ENCODE peak calls at places on chromosomes 7 and 10, in six cellular contexts. R is Ammon's horn, P is HEK293T, L is RWPE1, T is H4, U is cardiac fibroblast. O is an unnamed sample.

GRCh38 chr7:140661124-140661523 is 11.6 kb upstream of the ADCK2 start:
- DNase-seq in L (no peak), P (no peak), U (peak; percentile 32), R (no peak), T (no peak), O (no peak)

GRCh38 chr10:50592961-50593418 is 30.8 kb downstream of the SGMS1 start:
- DNase-seq in U (no peak), R (no peak), P (no peak), L (no peak), T (no peak), O (no peak)

GRCh38 chr7:79455173-79455790 is 1.8 kb upstream of the MAGI2 start:
- DNase-seq in T (no peak), L (no peak), R (peak; percentile 36), U (no peak), P (no peak), O (no peak)

GRCh38 chr7:114026486-114027089 is 107.8 kb upstream of the PPP1R3A start:
- DNase-seq in U (peak; percentile 65), T (peak; percentile 56), P (peak; percentile 33), R (peak; percentile 70), L (peak; percentile 40), O (peak; percentile 22)

GRCh38 chr7:107958764-107959526 is 44.0 kb downstream of the LAMB1 start:
- DNase-seq in L (peak; percentile 44), P (no peak), T (peak; percentile 67), U (peak; percentile 87), R (peak; percentile 54), O (no peak)

GRCh38 chr7:83976302-83976701 is 218.3 kb downstream of the SEMA3A start:
- DNase-seq in P (peak; percentile 11), T (peak; percentile 43), L (peak; percentile 28), R (peak; percentile 37), U (peak; percentile 51), O (peak; percentile 21)

GRCh38 chr10:125008689-125009579 is 67.0 kb downstream of the ZRANB1 start:
- DNase-seq in P (no peak), R (no peak), U (no peak), L (peak; percentile 26), T (no peak), O (no peak)

GRCh38 chr7:151832656-151833055 is 44.3 kb downstream of the PRKAG2 start:
- DNase-seq in R (no peak), L (no peak), T (no peak), P (no peak), U (no peak), O (no peak)

GRCh38 chr7:31878875-31879274 is 191.3 kb downstream of the PDE1C start:
- DNase-seq in L (no peak), U (no peak), P (no peak), T (no peak), R (no peak), O (no peak)

GRCh38 chr10:103374263-103374662 is 6.5 kb downstream of the TAF5 start:
- DNase-seq in U (no peak), L (no peak), P (no peak), T (no peak), R (no peak), O (no peak)

GRCh38 chr7:28861825-28862224 is 96.3 kb downstream of the TRIL start:
- DNase-seq in U (no peak), T (no peak), P (no peak), R (no peak), L (no peak), O (no peak)

GRCh38 chr7:151366872-151367207 is 25.2 kb downstream of the NUB1 start:
- DNase-seq in P (no peak), U (peak; percentile 87), L (no peak), T (no peak), R (no peak), O (no peak)

GRCh38 chr10:84097787-84098353 is 41.4 kb upstream of the GHITM start:
- DNase-seq in R (peak; percentile 22), P (no peak), L (no peak), T (no peak), U (peak; percentile 62), O (no peak)

GRCh38 chr10:112782176-112782907 is 167.7 kb upstream of the TCF7L2 start:
- DNase-seq in P (no peak), L (no peak), U (peak; percentile 23), R (no peak), T (no peak), O (no peak)

GRCh38 chr7:9657257-9657656 is 1223.8 kb downstream of the NXPH1 start:
- DNase-seq in P (no peak), U (no peak), R (no peak), L (no peak), T (peak; percentile 64), O (no peak)

GRCh38 chr7:115153770-115154468 is 232.0 kb downstream of the MDFIC start:
- DNase-seq in U (peak; percentile 15), T (no peak), P (no peak), L (no peak), R (no peak), O (no peak)

GRCh38 chr10:116710021-116710420 is 32.3 kb downstream of the HSPA12A start:
- DNase-seq in T (no peak), U (no peak), R (no peak), P (no peak), L (no peak), O (no peak)

GRCh38 chr7:116382375-116382774 is 117.2 kb upstream of the CAV2 start:
- DNase-seq in R (no peak), P (no peak), T (no peak), U (no peak), L (no peak), O (no peak)

GRCh38 chr7:129578829-129579228 is 32.7 kb upstream of the NRF1 start:
- DNase-seq in T (no peak), P (no peak), L (no peak), R (no peak), U (no peak), O (no peak)

GRCh38 chr10:84156768-84157167 is 16.8 kb upstream of the GPR15LG start:
- DNase-seq in R (no peak), U (peak; percentile 9), P (no peak), L (no peak), T (no peak), O (peak; percentile 24)

GRCh38 chr7:80611779-80612178 is 26.7 kb upstream of the CD36 start:
- DNase-seq in U (peak; percentile 66), P (no peak), R (no peak), T (peak; percentile 45), L (no peak), O (peak; percentile 9)

GRCh38 chr7:40507166-40507565 is 372.4 kb downstream of the SUGCT start:
- DNase-seq in P (no peak), L (no peak), R (no peak), T (peak; percentile 51), U (no peak), O (no peak)

GRCh38 chr7:21967500-21968099 is 21.9 kb upstream of the CDCA7L start:
- DNase-seq in P (no peak), U (peak; percentile 4), L (no peak), R (peak; percentile 8), T (no peak), O (no peak)

GRCh38 chr10:86168256-86168655 is 198.3 kb downstream of the GRID1 start:
- DNase-seq in U (no peak), R (no peak), T (no peak), P (no peak), L (no peak), O (no peak)

GRCh38 chr7:136086712-136087111 is 109.6 kb upstream of the MTPN start:
- DNase-seq in R (peak; percentile 91), L (peak; percentile 77), U (peak; percentile 94), P (peak; percentile 35), T (peak; percentile 95), O (peak; percentile 46)

GRCh38 chr10:74223755-74224530 is 72.9 kb downstream of the ADK start:
- DNase-seq in R (no peak), U (peak; percentile 20), T (no peak), P (no peak), L (peak; percentile 91), O (no peak)

O was measured in BE2C.